ENCODE peak calls at places on chromosomes 12 and 14, in seven cellular contexts. D, E, Y, F, N, R and A are unnamed samples.

GRCh38 chr14:23296012-23296777 is 6.5 kb downstream of the PPP1R3E start:
- DNase-seq in D (no peak), E (no peak), Y (no peak), F (no peak), N (no peak), R (no peak), A (no peak)

GRCh38 chr12:29763301-29763683 is 20.4 kb downstream of the TMTC1 start:
- DNase-seq in D (no peak), E (no peak), Y (no peak), F (no peak), N (no peak), R (no peak), A (no peak)

GRCh38 chr14:92670177-92670576 is 78.2 kb downstream of the LGMN start:
- DNase-seq in D (no peak), E (peak), Y (peak), F (no peak), N (no peak), R (peak), A (no peak)

GRCh38 chr14:102776761-102777710 is at the start of gene TRAF3:
- DNase-seq in D (peak), E (no peak), Y (peak), F (peak), N (peak), R (peak), A (no peak)

GRCh38 chr12:55058082-55058481 is 38.3 kb downstream of the NEUROD4 start:
- DNase-seq in D (no peak), E (no peak), Y (no peak), F (no peak), N (no peak), R (no peak), A (no peak)

GRCh38 chr12:52372216-52373154 is 5.2 kb upstream of the KRT85 start:
- DNase-seq in D (peak), E (peak), Y (peak), F (peak), N (peak), R (peak), A (peak)

GRCh38 chr14:38120109-38120508 is 87.6 kb upstream of the SSTR1 start:
- DNase-seq in D (no peak), E (no peak), Y (no peak), F (no peak), N (no peak), R (no peak), A (no peak)

GRCh38 chr14:75518625-75519024 is 3.6 kb upstream of the BATF start:
- DNase-seq in D (no peak), E (no peak), Y (peak), F (peak), N (no peak), R (peak), A (no peak)

GRCh38 chr14:43539210-43539609 is 967.9 kb downstream of the FSCB start:
- DNase-seq in D (peak), E (no peak), Y (peak), F (peak), N (no peak), R (peak), A (no peak)

GRCh38 chr12:40672650-40673319 is 19.5 kb upstream of the CNTN1 start:
- DNase-seq in D (no peak), E (no peak), Y (peak), F (no peak), N (no peak), R (no peak), A (no peak)

GRCh38 chr14:91114079-91115065 is 499 bp downstream of the DGLUCY start:
- DNase-seq in D (peak), E (no peak), Y (peak), F (peak), N (peak), R (peak), A (no peak)

GRCh38 chr12:49568442-49568776 is 467 bp upstream of the MCRS1 start:
- DNase-seq in D (no peak), E (no peak), Y (no peak), F (no peak), N (no peak), R (no peak), A (no peak)

GRCh38 chr12:1639538-1639937 is 10.5 kb downstream of the WNT5B start:
- DNase-seq in D (no peak), E (no peak), Y (no peak), F (no peak), N (no peak), R (no peak), A (no peak)

GRCh38 chr12:843609-844008 is 91.2 kb downstream of the WNK1 start:
- DNase-seq in D (no peak), E (no peak), Y (peak), F (no peak), N (no peak), R (peak), A (peak)

GRCh38 chr14:53412819-53413664 is 259.9 kb upstream of the DDHD1 start:
- DNase-seq in D (no peak), E (no peak), Y (peak), F (peak), N (no peak), R (peak), A (no peak)

DNA sequence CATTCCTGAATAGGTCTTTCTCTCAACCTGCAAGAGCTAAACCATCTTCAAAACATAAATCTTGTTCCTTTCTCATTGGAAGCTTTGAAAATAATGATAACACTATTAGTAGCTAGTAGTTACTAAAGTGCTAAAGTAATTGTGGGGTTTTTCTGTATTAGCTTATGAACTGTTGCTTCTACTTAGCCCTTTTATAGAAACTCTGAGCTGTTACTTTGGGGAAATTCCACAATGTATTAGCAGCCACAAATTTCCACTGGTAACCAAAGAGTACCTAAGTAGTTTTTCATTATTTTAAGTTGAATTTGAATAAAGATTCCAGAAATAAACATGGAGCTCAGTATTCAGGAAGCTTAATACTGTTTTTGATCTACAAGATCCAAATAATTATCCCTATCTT is 6.4 kb upstream of the MAPK1IP1L start:
- DNase-seq in D (no peak), E (no peak), Y (no peak), F (no peak), N (no peak), R (no peak), A (no peak)
- H3K4me3 ChIP-seq in D (no peak), E (no peak), Y (no peak), F (no peak), N (no peak), R (no peak), A (no peak)

GRCh38 chr14:104009297-104009696 is 67.0 kb upstream of the RD3L start:
- DNase-seq in D (no peak), E (no peak), Y (peak), F (no peak), N (no peak), R (no peak), A (no peak)
- TF ChIP-seq CTCF in D (no peak), E (no peak), Y (no peak), F (no peak), N (no peak), R (no peak), A (no peak)

DNA sequence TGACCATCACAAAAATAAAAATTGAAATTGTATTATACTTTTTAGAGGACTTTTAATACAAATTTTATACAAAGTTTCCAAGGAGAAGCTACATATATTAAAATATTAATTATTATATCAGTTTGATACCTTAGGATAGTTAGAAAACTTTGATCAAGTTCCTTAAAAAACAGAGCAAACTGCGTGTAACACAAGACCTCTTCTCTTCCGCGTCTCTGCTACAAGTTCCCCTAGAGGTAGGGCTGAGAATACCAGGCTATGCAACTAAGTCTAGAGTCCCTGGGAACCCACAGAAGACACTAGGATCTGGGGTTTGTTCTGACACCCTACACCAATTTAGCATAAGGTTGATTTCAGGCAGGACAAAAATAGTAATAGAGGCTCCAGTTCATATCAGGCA is 319.0 kb downstream of the FOXG1 start:
- DNase-seq in D (no peak), E (no peak), Y (peak), F (peak), N (no peak), R (peak), A (no peak)
- H3K4me3 ChIP-seq in D (no peak), E (no peak), Y (no peak), F (no peak), N (no peak), R (no peak), A (no peak)

GRCh38 chr14:33908540-33909223 is 42.2 kb downstream of the EGLN3 start:
- DNase-seq in D (no peak), E (no peak), Y (no peak), F (no peak), N (no peak), R (no peak), A (no peak)
- TF ChIP-seq CTCF in D (no peak), E (no peak), Y (peak), F (no peak), N (no peak), R (no peak), A (no peak)

GRCh38 chr12:53589915-53590314 is 36.3 kb downstream of the ATF7 start:
- DNase-seq in D (no peak), E (no peak), Y (no peak), F (no peak), N (no peak), R (no peak), A (no peak)

GRCh38 chr12:53590661-53591060 is 35.5 kb downstream of the ATF7 start:
- DNase-seq in D (no peak), E (no peak), Y (no peak), F (no peak), N (no peak), R (no peak), A (no peak)

GRCh38 chr12:53589423-53589822 is 36.8 kb downstream of the ATF7 start:
- DNase-seq in D (no peak), E (no peak), Y (no peak), F (no peak), N (no peak), R (no peak), A (no peak)

GRCh38 chr12:53593031-53593430 is 33.2 kb downstream of the ATF7 start:
- DNase-seq in D (no peak), E (no peak), Y (no peak), F (no peak), N (no peak), R (no peak), A (no peak)

DNA sequence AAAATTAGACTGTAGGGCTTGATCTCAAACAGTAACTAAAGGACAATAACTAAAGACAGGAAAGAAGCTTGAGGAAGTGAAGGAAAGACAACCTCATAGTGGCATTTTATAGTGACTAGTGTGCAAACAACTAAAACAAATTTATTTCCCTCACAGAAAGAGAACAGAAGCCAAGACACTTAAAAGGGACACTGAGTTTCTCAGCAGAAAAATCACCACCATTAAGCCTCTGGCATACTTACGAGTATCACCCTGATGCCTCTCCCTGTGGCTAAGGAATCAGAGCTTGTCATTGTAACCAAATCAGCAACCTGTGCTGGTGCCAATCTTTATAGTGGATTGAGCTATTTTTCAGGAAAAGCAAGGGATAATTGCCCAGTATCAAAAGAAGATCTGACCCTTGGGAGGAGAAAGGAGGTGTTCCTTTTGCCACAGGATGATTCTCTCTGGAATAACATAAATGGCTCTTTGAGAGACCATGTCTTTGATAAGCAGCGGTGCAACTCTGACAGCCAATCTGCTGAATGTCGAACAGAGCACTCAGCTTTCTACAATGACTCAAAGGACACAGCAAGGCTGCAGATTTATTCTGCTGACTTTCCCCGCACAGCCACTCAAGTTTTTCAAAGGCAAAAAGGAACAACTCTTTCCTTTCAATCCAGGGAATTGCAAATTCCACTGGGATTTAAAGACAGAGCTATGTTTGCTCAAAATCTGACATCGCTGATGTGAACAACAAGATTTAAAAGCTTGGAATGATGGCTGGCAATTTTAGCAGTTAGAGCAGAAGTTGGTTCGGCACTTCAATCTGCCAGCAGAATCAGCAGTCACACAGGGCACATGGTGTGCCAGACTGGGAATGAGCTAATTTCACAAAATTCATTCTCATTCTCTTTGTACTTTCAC is 34.6 kb downstream of the ATF7 start:
- DNase-seq in D (no peak), E (no peak), Y (no peak), F (peak), N (no peak), R (no peak), A (no peak)
- H3K4me3 ChIP-seq in D (no peak), E (no peak), Y (no peak), F (no peak), N (no peak), R (no peak), A (no peak)